ENCODE peak calls at places on chromosomes 1 and 21, in eight cellular contexts. W is HCT116, Z is body of pancreas, X is heart right ventricle, P is HepG2, F is left lung, I is RWPE2, A is lower lobe of right lung. U is an unnamed sample.

GRCh38 chr21:39441502-39442475 is 3.8 kb downstream of the LCA5L start:
- ATAC-seq in F (no peak), X (no peak), Z (no peak), I (peak; percentile 56), W (peak; percentile 57), A (no peak), P (peak; percentile 68), U (no peak)

GRCh38 chr1:29889776-29890175 is 653.5 kb downstream of the PTPRU start:
- ATAC-seq in F (no peak), W (no peak), P (no peak), Z (no peak), X (no peak), A (no peak), I (no peak), U (no peak)

GRCh38 chr1:171212607-171213347 is 27.7 kb downstream of the FMO2 start:
- ATAC-seq in W (no peak), F (peak; percentile 41), X (peak; percentile 40), Z (no peak), P (no peak), I (no peak), A (peak; percentile 65), U (no peak)

GRCh38 chr1:28370220-28371010 is 875 bp downstream of the PHACTR4 start:
- ATAC-seq in A (peak; percentile 28), X (no peak), Z (no peak), I (no peak), F (peak; percentile 18), W (peak; percentile 26), P (peak; percentile 25), U (no peak)

GRCh38 chr1:178959543-178960460 is 65.9 kb upstream of the FAM20B start:
- ATAC-seq in A (no peak), W (no peak), F (no peak), I (no peak), Z (no peak), P (no peak), X (no peak), U (no peak)

GRCh38 chr1:113899101-113899500 is 5.5 kb downstream of the AP4B1 start:
- ATAC-seq in X (no peak), A (no peak), I (no peak), P (no peak), W (no peak), F (no peak), Z (no peak), U (no peak)

GRCh38 chr1:114113801-114114750 is 39.6 kb downstream of the SYT6 start:
- ATAC-seq in I (peak; percentile 92), Z (no peak), W (peak; percentile 95), P (no peak), X (peak; percentile 89), F (peak; percentile 82), A (peak; percentile 82), U (peak; percentile 47)

GRCh38 chr1:19888112-19888511 is 5.9 kb downstream of the OTUD3 start:
- ATAC-seq in X (no peak), A (peak; percentile 76), P (no peak), F (peak; percentile 78), Z (no peak), W (no peak), I (no peak), U (no peak)

GRCh38 chr1:38000529-38001453 is 4.5 kb downstream of the FHL3 start:
- ATAC-seq in X (peak; percentile 7), W (peak; percentile 33), F (peak; percentile 10), A (no peak), Z (no peak), P (peak; percentile 46), I (peak; percentile 51), U (peak; percentile 19)

GRCh38 chr1:183604048-183604808 is 14.0 kb upstream of the NCF2 start:
- ATAC-seq in I (no peak), Z (no peak), P (no peak), X (peak; percentile 9), W (no peak), A (peak; percentile 68), F (peak; percentile 34), U (no peak)

GRCh38 chr1:38527373-38527966 is 332.1 kb downstream of the RRAGC start:
- ATAC-seq in X (no peak), F (peak; percentile 88), W (peak; percentile 83), A (peak; percentile 94), P (no peak), I (peak; percentile 31), Z (peak; percentile 27), U (no peak)

GRCh38 chr1:158161458-158161857 is 19.2 kb upstream of the CD1D start:
- ATAC-seq in X (no peak), P (no peak), F (no peak), A (no peak), Z (no peak), W (no peak), I (no peak), U (no peak)

GRCh38 chr1:6271554-6271953 is 10.7 kb upstream of the GPR153 start:
- ATAC-seq in A (no peak), F (no peak), I (no peak), X (no peak), P (no peak), W (no peak), Z (no peak), U (no peak)

GRCh38 chr1:169024800-169025253 is 81.7 kb upstream of the ATP1B1 start:
- ATAC-seq in A (no peak), X (no peak), Z (no peak), P (no peak), F (no peak), I (no peak), W (no peak), U (no peak)

GRCh38 chr1:214518387-214518786 is 33.0 kb downstream of the PTPN14 start:
- ATAC-seq in X (no peak), Z (no peak), I (no peak), W (no peak), A (no peak), P (no peak), F (no peak), U (no peak)

GRCh38 chr1:221016757-221017156 is 137.5 kb downstream of the HLX start:
- ATAC-seq in F (no peak), W (no peak), A (no peak), Z (no peak), I (no peak), X (no peak), P (no peak), U (no peak)

GRCh38 chr1:114668784-114669561 is 876 bp downstream of the DENND2C start:
- ATAC-seq in X (no peak), P (no peak), I (peak; percentile 30), Z (no peak), F (no peak), W (no peak), A (no peak), U (no peak)

GRCh38 chr1:64917328-64917861 is 49.0 kb downstream of the JAK1 start:
- ATAC-seq in X (peak; percentile 76), P (peak; percentile 38), W (peak; percentile 85), F (peak; percentile 87), A (peak; percentile 74), I (peak; percentile 80), Z (peak; percentile 28), U (peak; percentile 91)

DNA sequence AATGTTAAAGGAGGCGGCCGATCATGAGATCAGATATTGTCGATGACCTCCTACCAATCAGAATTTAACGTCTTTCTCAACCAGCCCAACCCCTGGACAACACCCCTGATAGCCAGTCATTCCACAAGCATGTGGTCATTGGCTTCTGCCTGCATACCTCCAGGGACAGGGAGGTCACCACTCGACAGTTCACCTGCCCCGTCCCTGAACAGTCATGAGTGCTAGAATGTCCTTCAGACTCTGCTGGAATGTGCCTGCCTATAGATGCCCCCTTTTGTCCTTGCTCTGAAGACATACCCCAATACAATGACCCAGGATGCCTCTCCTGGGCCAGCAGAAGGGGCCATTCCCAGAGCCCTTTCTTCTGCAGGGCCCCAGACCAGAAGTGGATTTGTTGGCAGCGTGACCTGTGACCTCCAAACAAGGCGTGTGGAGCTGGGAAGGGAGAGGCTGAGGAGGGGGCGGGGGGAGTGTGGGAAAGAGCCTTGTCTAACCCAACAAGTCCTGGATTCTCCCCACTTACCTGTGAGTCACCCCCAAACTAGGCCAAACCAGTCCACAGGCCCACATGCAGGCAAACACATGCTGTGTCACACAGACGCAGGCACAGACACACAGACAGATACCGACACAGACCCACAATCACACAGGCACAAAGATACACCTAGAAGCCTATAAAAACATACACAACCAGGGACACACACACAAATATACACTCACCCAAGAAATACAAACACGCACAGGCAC is 2.2 kb downstream of the CRYBG2 start:
- ATAC-seq in W (peak; percentile 49), X (no peak), F (peak; percentile 48), A (peak; percentile 79), Z (no peak), I (peak; percentile 59), P (peak; percentile 86), U (no peak)
- H3K4me3 ChIP-seq in W (no peak overlapping the region), X (no peak overlapping the region), F (no peak overlapping the region), A (no peak overlapping the region), Z (no peak overlapping the region), I (no peak overlapping the region), P (no peak overlapping the region), U (no peak overlapping the region)

GRCh38 chr21:34147835-34148804 is 74.7 kb downstream of the MRPS6 start:
- ATAC-seq in W (no peak), X (no peak), A (no peak), I (no peak), P (no peak), F (no peak), Z (no peak), U (no peak)
- H3K4me3 ChIP-seq in W (no peak overlapping the region), X (no peak overlapping the region), A (no peak overlapping the region), I (no peak overlapping the region), P (no peak overlapping the region), F (no peak overlapping the region), Z (no peak overlapping the region), U (no peak overlapping the region)

DNA sequence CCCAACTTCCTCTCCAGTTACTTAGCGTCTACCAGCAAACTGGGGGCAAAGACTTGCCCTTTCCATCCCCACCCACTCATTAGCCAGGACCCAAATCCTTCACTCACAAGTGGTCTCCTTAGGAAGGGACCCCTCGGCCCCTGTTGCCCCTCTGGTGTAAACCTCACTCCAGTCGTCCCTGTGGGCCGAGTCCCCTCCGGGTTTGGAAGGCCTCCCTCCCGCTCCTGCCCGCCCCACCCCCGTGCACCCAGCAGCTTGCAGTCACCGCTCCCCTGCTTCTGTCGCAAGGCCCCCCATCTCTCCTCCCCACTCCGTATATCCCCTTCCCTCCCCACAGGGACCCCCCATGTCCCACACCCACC is 1.2 kb downstream of the EFHD2 start:
- ATAC-seq in X (no peak), Z (no peak), I (no peak), F (no peak), P (no peak), A (no peak), W (no peak), U (no peak)
- H3K4me3 ChIP-seq in X (peak overlapping the region; percentile 84), Z (peak overlapping the region; percentile 70), I (peak overlapping the region; percentile 97), F (peak overlapping the region; percentile 85), P (peak overlapping the region; percentile 77), A (peak overlapping the region; percentile 86), W (peak overlapping the region; percentile 87), U (peak overlapping the region; percentile 97)

DNA sequence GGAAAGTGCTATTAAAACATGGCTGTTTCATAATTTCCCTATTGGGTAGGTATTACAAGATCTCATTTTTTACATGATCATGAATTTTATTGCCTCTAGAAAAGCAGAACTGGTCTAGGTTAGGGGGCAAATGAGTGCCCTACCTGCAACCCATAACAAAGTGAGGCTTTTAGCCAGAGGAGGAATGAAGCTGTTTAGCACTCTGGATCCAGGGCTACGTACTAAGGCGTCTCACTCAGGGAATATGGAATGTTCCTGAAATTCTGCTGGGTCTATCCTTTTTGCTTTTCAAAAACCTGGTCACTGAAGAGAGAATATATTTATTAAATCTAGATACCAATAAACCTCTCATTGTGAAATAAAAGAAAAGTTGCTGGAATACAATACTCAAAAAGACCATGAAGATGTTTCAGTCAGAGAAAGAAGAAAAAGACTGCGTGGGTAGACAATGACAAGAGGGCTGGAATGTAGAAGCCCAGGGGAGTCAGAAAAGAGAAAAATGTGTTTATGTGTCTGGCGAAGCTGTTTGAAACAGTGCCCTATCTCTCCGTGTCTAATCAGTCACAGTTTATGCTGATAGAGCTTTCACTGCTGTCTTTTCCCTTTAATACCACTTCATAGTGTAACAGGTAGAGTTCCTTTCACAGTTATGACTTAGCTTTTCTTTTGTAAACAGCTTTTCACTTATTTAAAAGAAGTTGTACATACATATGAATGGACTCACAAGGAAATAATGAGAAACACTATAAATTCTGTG is 25.0 kb upstream of the SYDE2 start:
- ATAC-seq in Z (peak; percentile 25), A (peak; percentile 48), F (peak; percentile 48), I (no peak), W (no peak), P (no peak), X (no peak), U (no peak)
- H3K4me3 ChIP-seq in Z (no peak overlapping the region), A (no peak overlapping the region), F (no peak overlapping the region), I (no peak overlapping the region), W (no peak overlapping the region), P (no peak overlapping the region), X (no peak overlapping the region), U (no peak overlapping the region)

U was measured in gastroesophageal sphincter.